ENCODE peak calls at places on chromosomes 16 and 17, in four cellular contexts. One of them, this sample, is unnamed.

GRCh38 chr17:81898029-81898866 is 3.8 kb upstream of the NPB start:
- DNase-seq in GM12865: no peak
- DNase-seq in endothelial cell: no peak
- DNase-seq in PC-3: peak; percentile 96
- DNase-seq in this sample: no peak

GRCh38 chr17:41664172-41664457 is 24.6 kb upstream of the EIF1 start:
- DNase-seq in GM12865: no peak
- DNase-seq in endothelial cell: no peak
- DNase-seq in PC-3: no peak
- DNase-seq in this sample: no peak

GRCh38 chr16:10741844-10742243 is 1.8 kb upstream of the NUBP1 start:
- DNase-seq in GM12865: no peak
- DNase-seq in endothelial cell: no peak
- DNase-seq in PC-3: no peak
- DNase-seq in this sample: no peak

GRCh38 chr17:49716952-49717351 is 9.2 kb upstream of the SLC35B1 start:
- DNase-seq in GM12865: no peak
- DNase-seq in endothelial cell: no peak
- DNase-seq in PC-3: no peak
- DNase-seq in this sample: no peak

GRCh38 chr16:54647731-54648221 is 282.9 kb upstream of the IRX5 start:
- DNase-seq in GM12865: no peak
- DNase-seq in endothelial cell: no peak
- DNase-seq in PC-3: no peak
- DNase-seq in this sample: no peak

GRCh38 chr16:69917739-69918138 is 33.4 kb upstream of the CLEC18A start:
- DNase-seq in GM12865: no peak
- DNase-seq in endothelial cell: no peak
- DNase-seq in PC-3: peak; percentile 91
- DNase-seq in this sample: no peak

GRCh38 chr16:57617604-57618111 is 10.8 kb upstream of the ADGRG1 start:
- DNase-seq in GM12865: no peak
- DNase-seq in endothelial cell: no peak
- DNase-seq in PC-3: no peak
- DNase-seq in this sample: no peak

GRCh38 chr17:29929006-29929543 is 953 bp downstream of the SSH2 start:
- DNase-seq in GM12865: peak; percentile 51
- DNase-seq in endothelial cell: peak; percentile 17
- DNase-seq in PC-3: peak; percentile 37
- DNase-seq in this sample: no peak

GRCh38 chr17:36934759-36935630 is 2.3 kb upstream of the LHX1 start:
- DNase-seq in GM12865: no peak
- DNase-seq in endothelial cell: no peak
- DNase-seq in PC-3: no peak
- DNase-seq in this sample: peak; percentile 57

GRCh38 chr17:36705651-36706436 is 104.5 kb downstream of the MRM1 start:
- DNase-seq in GM12865: peak; percentile 61
- DNase-seq in endothelial cell: peak; percentile 60
- DNase-seq in PC-3: peak; percentile 44
- DNase-seq in this sample: peak; percentile 76

GRCh38 chr16:75062135-75062943 is 54.2 kb downstream of the LDHD start:
- DNase-seq in GM12865: no peak
- DNase-seq in endothelial cell: no peak
- DNase-seq in PC-3: no peak
- DNase-seq in this sample: no peak
- TF ChIP-seq CTCF in GM12865: no peak
- TF ChIP-seq CTCF in endothelial cell: no peak
- TF ChIP-seq CTCF in PC-3: no peak
- TF ChIP-seq CTCF in this sample: no peak

GRCh38 chr16:30557397-30557949 is 701 bp downstream of the ZNF764 start:
- DNase-seq in GM12865: no peak
- DNase-seq in endothelial cell: peak; percentile 17
- DNase-seq in PC-3: no peak
- DNase-seq in this sample: no peak
- TF ChIP-seq CTCF in GM12865: no peak
- TF ChIP-seq CTCF in endothelial cell: no peak
- TF ChIP-seq CTCF in PC-3: no peak
- TF ChIP-seq CTCF in this sample: no peak

GRCh38 chr16:17543073-17543472 is 72.3 kb upstream of the XYLT1 start:
- DNase-seq in GM12865: no peak
- DNase-seq in endothelial cell: no peak
- DNase-seq in PC-3: no peak
- DNase-seq in this sample: no peak

GRCh38 chr16:17541324-17541723 is 70.6 kb upstream of the XYLT1 start:
- DNase-seq in GM12865: no peak
- DNase-seq in endothelial cell: no peak
- DNase-seq in PC-3: no peak
- DNase-seq in this sample: no peak

GRCh38 chr16:17544304-17544703 is 73.5 kb upstream of the XYLT1 start:
- DNase-seq in GM12865: no peak
- DNase-seq in endothelial cell: no peak
- DNase-seq in PC-3: no peak
- DNase-seq in this sample: no peak

GRCh38 chr16:17548825-17549224 is 78.1 kb upstream of the XYLT1 start:
- DNase-seq in GM12865: no peak
- DNase-seq in endothelial cell: no peak
- DNase-seq in PC-3: no peak
- DNase-seq in this sample: no peak

GRCh38 chr16:17544785-17545184 is 74.0 kb upstream of the XYLT1 start:
- DNase-seq in GM12865: peak; percentile 19
- DNase-seq in endothelial cell: peak; percentile 10
- DNase-seq in PC-3: no peak
- DNase-seq in this sample: no peak
- TF ChIP-seq CTCF in GM12865: peak; percentile 23
- TF ChIP-seq CTCF in endothelial cell: peak; percentile 72
- TF ChIP-seq CTCF in PC-3: no peak
- TF ChIP-seq CTCF in this sample: peak; percentile 29

GRCh38 chr16:78871241-78871640 is 729.3 kb downstream of the MAF start:
- DNase-seq in GM12865: no peak
- DNase-seq in endothelial cell: no peak
- DNase-seq in PC-3: no peak
- DNase-seq in this sample: no peak
- TF ChIP-seq CTCF in GM12865: no peak
- TF ChIP-seq CTCF in endothelial cell: no peak
- TF ChIP-seq CTCF in PC-3: no peak
- TF ChIP-seq CTCF in this sample: no peak

GRCh38 chr17:61255609-61256008 is 144.0 kb upstream of the TBX2 start:
- DNase-seq in GM12865: no peak
- DNase-seq in endothelial cell: no peak
- DNase-seq in PC-3: no peak
- DNase-seq in this sample: no peak

GRCh38 chr17:61251939-61252865 is 147.4 kb upstream of the TBX2 start:
- DNase-seq in GM12865: peak; percentile 41
- DNase-seq in endothelial cell: no peak
- DNase-seq in PC-3: no peak
- DNase-seq in this sample: no peak

GRCh38 chr17:61253937-61254677 is 145.5 kb upstream of the TBX2 start:
- DNase-seq in GM12865: no peak
- DNase-seq in endothelial cell: no peak
- DNase-seq in PC-3: no peak
- DNase-seq in this sample: no peak

GRCh38 chr17:61254894-61255293 is 144.7 kb upstream of the TBX2 start:
- DNase-seq in GM12865: no peak
- DNase-seq in endothelial cell: no peak
- DNase-seq in PC-3: no peak
- DNase-seq in this sample: no peak

DNA sequence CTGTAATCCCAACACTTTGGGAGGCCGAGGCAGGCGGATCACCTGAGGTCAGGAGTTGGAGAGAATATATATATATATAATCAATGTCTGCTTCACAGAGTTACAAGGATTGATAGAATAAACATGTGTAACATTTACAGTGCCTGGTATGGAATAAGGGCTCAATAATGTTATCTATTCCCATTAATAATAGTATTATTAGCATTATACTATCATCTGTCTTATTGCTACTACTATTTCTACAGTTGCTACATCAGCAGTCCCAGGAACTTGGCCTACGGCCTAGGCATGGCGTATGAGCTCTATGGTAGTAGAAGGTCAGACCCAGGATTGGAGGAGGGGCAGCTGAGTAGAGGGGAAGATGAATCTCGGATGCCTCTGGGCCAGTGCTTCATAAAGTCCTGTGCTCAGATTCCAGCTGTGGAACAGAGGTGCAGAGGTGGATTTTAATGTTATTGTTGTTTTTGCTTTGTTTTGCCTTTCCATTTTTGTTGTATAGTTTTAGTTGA is 146.3 kb upstream of the TBX2 start:
- DNase-seq in GM12865: no peak
- DNase-seq in endothelial cell: no peak
- DNase-seq in PC-3: no peak
- DNase-seq in this sample: no peak
- TF ChIP-seq CTCF in GM12865: no peak
- TF ChIP-seq CTCF in endothelial cell: no peak
- TF ChIP-seq CTCF in PC-3: no peak
- TF ChIP-seq CTCF in this sample: no peak

GRCh38 chr16:31487720-31488629 is 5.1 kb downstream of the SLC5A2 start:
- DNase-seq in GM12865: peak; percentile 51
- DNase-seq in endothelial cell: no peak
- DNase-seq in PC-3: peak; percentile 60
- DNase-seq in this sample: peak; percentile 85
- TF ChIP-seq CTCF in GM12865: no peak
- TF ChIP-seq CTCF in endothelial cell: no peak
- TF ChIP-seq CTCF in PC-3: no peak
- TF ChIP-seq CTCF in this sample: no peak

DNA sequence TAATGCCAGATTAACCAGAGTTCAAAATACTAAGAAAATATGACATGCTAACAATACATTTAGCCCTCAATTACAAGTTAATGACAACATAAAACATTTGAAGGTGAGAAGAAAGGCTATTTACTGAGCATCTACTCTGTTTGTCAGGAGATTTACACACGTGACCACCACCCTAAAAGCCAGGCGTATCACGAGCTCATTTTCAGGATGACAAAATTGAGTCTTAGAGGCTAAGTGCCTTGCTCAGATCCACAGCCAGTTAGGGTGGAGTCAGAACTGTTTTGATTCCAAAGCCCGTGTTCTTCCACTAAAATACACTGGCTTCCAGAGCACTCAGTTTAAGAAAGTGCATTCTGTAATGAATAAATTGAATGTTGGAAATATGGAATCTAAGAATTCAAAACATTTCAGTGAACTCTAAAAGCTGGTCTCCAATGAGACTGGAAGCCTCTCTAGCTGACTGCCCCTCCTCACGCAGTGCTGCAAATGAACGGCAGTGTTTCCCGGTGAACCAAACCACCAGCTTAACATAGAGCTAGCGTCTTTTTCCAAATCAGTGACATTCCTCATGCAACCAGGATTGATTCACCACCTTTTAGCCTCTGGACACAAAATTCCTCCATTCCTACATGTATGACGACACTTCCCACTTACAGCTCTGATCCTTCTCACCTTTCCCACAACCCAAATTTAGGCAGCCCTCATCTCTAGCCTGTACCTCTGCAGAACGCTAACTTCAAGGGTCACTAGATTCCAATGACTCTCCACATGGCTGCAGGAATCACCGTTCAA is 5.9 kb downstream of the ZDHHC7 start:
- DNase-seq in GM12865: no peak
- DNase-seq in endothelial cell: no peak
- DNase-seq in PC-3: no peak
- DNase-seq in this sample: no peak
- TF ChIP-seq CTCF in GM12865: no peak
- TF ChIP-seq CTCF in endothelial cell: no peak
- TF ChIP-seq CTCF in PC-3: no peak
- TF ChIP-seq CTCF in this sample: no peak

GRCh38 chr16:28136751-28137434 is 73.4 kb upstream of the GSG1L start:
- DNase-seq in GM12865: no peak
- DNase-seq in endothelial cell: no peak
- DNase-seq in PC-3: no peak
- DNase-seq in this sample: no peak
- TF ChIP-seq CTCF in GM12865: no peak
- TF ChIP-seq CTCF in endothelial cell: no peak
- TF ChIP-seq CTCF in PC-3: no peak
- TF ChIP-seq CTCF in this sample: no peak

DNA sequence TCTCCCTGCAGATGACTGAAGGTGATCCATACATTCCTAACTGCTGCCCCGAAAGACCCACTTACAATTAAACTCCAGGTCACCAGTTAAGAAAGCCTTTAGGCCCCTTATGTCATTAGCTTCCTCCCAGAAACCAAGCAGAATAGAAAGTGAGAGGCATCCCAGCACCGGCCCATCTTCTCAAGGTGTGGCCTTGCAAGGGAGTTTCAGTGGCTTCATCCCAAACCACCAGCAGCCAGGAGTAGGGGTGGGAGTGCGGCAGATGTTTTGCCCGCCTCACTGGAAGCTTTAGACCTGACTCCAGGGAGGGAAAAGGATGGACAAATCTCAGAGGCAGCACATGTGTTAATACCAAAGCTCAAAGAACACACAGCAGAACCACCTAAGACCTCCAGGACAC is 5.1 kb downstream of the ZFHX3 start:
- DNase-seq in GM12865: peak; percentile 28
- DNase-seq in endothelial cell: no peak
- DNase-seq in PC-3: no peak
- DNase-seq in this sample: no peak
- TF ChIP-seq CTCF in GM12865: no peak
- TF ChIP-seq CTCF in endothelial cell: no peak
- TF ChIP-seq CTCF in PC-3: no peak
- TF ChIP-seq CTCF in this sample: no peak

DNA sequence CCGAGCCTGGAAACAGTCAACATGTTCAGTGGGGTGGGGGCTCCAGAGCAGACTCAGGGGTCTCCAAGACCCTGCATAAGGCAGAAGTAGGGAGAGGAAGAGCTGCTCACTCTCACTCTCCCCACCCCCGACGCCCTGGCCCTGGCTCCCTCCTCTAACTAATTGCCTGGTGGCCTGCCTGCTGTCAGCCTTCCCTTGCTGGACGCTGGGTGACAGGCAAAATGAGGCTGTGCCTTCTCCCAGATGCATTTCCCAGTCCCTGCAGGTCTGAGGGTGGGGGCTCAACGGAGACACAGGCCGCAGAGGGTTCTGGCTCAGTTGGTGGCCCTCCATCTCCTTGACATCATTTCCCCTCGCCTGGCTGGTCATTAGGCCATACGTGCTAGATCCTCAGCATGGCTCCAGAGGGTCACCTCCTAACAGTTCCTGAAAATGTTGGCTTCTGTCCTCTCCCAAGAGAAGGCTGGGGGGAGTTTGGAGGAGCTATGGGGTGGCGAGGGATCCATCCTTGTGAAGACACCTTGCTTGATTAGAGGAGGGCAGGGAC is 1.4 kb downstream of the FMNL1 start:
- DNase-seq in GM12865: no peak
- DNase-seq in endothelial cell: no peak
- DNase-seq in PC-3: no peak
- DNase-seq in this sample: no peak
- TF ChIP-seq CTCF in GM12865: no peak
- TF ChIP-seq CTCF in endothelial cell: no peak
- TF ChIP-seq CTCF in PC-3: no peak
- TF ChIP-seq CTCF in this sample: no peak

This sample was measured in GM13976.